ENCODE peak calls at places on chromosomes 6 and 20, in five cellular contexts. One of them, this sample, is unnamed. For H3K27me3 and H3K9me3, the result is how much of the 10 kb centered on the place peaks cover.

GRCh38 chr20:35004051-35004725 is 48.5 kb downstream of the MYH7B start:
- DNase-seq in hepatocyte: no peak
- DNase-seq in neural progenitor cell: no peak
- DNase-seq in cardiac muscle cell: no peak
- DNase-seq in RWPE2: peak
- DNase-seq in this sample: no peak

GRCh38 chr6:106858653-106859092 is 115.9 kb downstream of the CD24 start:
- DNase-seq in hepatocyte: peak
- DNase-seq in neural progenitor cell: no peak
- DNase-seq in cardiac muscle cell: no peak
- DNase-seq in RWPE2: peak
- DNase-seq in this sample: no peak

GRCh38 chr6:86535141-86535540 is 402.2 kb upstream of the HTR1E start:
- DNase-seq in hepatocyte: peak
- DNase-seq in neural progenitor cell: no peak
- DNase-seq in cardiac muscle cell: peak
- DNase-seq in RWPE2: no peak
- DNase-seq in this sample: no peak

GRCh38 chr20:23047738-23048214 is 1.7 kb downstream of the THBD start:
- DNase-seq in hepatocyte: no peak
- DNase-seq in neural progenitor cell: peak
- DNase-seq in cardiac muscle cell: no peak
- DNase-seq in RWPE2: no peak
- DNase-seq in this sample: no peak

GRCh38 chr6:21141616-21142303 is 451.8 kb upstream of the SOX4 start:
- DNase-seq in hepatocyte: no peak
- DNase-seq in neural progenitor cell: no peak
- DNase-seq in cardiac muscle cell: no peak
- DNase-seq in RWPE2: no peak
- DNase-seq in this sample: no peak

GRCh38 chr6:34145161-34146020 is 496 bp downstream of the GRM4 start:
- DNase-seq in hepatocyte: peak
- DNase-seq in neural progenitor cell: peak
- DNase-seq in cardiac muscle cell: peak
- DNase-seq in RWPE2: peak
- DNase-seq in this sample: no peak

GRCh38 chr20:57483287-57484050 is 41.5 kb downstream of the CTCFL start:
- DNase-seq in hepatocyte: no peak
- DNase-seq in neural progenitor cell: no peak
- DNase-seq in cardiac muscle cell: no peak
- DNase-seq in RWPE2: peak
- DNase-seq in this sample: no peak

GRCh38 chr20:9617062-9617461 is 102.7 kb downstream of the LAMP5 start:
- DNase-seq in hepatocyte: peak
- DNase-seq in neural progenitor cell: peak
- DNase-seq in cardiac muscle cell: peak
- DNase-seq in RWPE2: no peak
- DNase-seq in this sample: peak

GRCh38 chr20:33477386-33478234 is 12.3 kb upstream of the CBFA2T2 start:
- DNase-seq in hepatocyte: no peak
- DNase-seq in neural progenitor cell: no peak
- DNase-seq in cardiac muscle cell: peak
- DNase-seq in RWPE2: no peak
- DNase-seq in this sample: peak

GRCh38 chr6:167720456-167721285 is 106.0 kb upstream of the AFDN start:
- DNase-seq in hepatocyte: no peak
- DNase-seq in neural progenitor cell: no peak
- DNase-seq in cardiac muscle cell: no peak
- DNase-seq in RWPE2: no peak
- DNase-seq in this sample: no peak
- H3K27me3 ChIP-seq in hepatocyte: under half
- H3K27me3 ChIP-seq in neural progenitor cell: under half
- H3K27me3 ChIP-seq in cardiac muscle cell: under half
- H3K27me3 ChIP-seq in RWPE2: under half
- H3K27me3 ChIP-seq in this sample: under half

DNA sequence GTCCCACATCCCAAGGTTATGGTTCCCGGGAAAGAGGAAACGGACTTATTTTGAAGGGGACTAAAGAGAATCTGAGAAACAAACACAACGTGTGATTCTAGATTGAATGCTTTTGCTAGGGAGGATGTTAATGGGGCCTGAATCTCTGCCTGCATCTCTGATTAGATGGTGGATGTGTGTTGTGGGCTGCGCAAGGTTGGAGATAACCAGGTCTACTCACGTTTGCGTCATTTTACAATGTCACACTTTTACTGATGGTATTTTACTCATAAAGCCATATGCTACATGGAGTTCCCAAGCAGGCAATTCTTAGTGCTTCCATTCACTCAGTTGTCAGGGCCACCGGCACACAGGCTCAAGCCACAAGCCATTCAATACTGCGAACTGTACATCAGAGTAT is 23.2 kb upstream of the CCR6 start:
- DNase-seq in hepatocyte: no peak
- DNase-seq in neural progenitor cell: no peak
- DNase-seq in cardiac muscle cell: no peak
- DNase-seq in RWPE2: no peak
- DNase-seq in this sample: no peak
- H3K9me3 ChIP-seq in hepatocyte: under half
- H3K9me3 ChIP-seq in neural progenitor cell: under half
- H3K9me3 ChIP-seq in cardiac muscle cell: under half
- H3K9me3 ChIP-seq in RWPE2: under half
- H3K9me3 ChIP-seq in this sample: under half

GRCh38 chr6:151772436-151772835 is 35.0 kb upstream of the ESR1 start:
- DNase-seq in hepatocyte: no peak
- DNase-seq in neural progenitor cell: no peak
- DNase-seq in cardiac muscle cell: no peak
- DNase-seq in RWPE2: no peak
- DNase-seq in this sample: peak
- H3K4me3 ChIP-seq in hepatocyte: no peak
- H3K4me3 ChIP-seq in neural progenitor cell: no peak
- H3K4me3 ChIP-seq in cardiac muscle cell: no peak
- H3K4me3 ChIP-seq in RWPE2: no peak
- H3K4me3 ChIP-seq in this sample: no peak

GRCh38 chr6:166075925-166076324 is 91.7 kb downstream of the TBXT start:
- DNase-seq in hepatocyte: no peak
- DNase-seq in neural progenitor cell: no peak
- DNase-seq in cardiac muscle cell: no peak
- DNase-seq in RWPE2: no peak
- DNase-seq in this sample: no peak

GRCh38 chr6:166068768-166069167 is 98.9 kb downstream of the TBXT start:
- DNase-seq in hepatocyte: no peak
- DNase-seq in neural progenitor cell: no peak
- DNase-seq in cardiac muscle cell: no peak
- DNase-seq in RWPE2: no peak
- DNase-seq in this sample: no peak

GRCh38 chr6:166078294-166078693 is 89.4 kb downstream of the TBXT start:
- DNase-seq in hepatocyte: no peak
- DNase-seq in neural progenitor cell: no peak
- DNase-seq in cardiac muscle cell: no peak
- DNase-seq in RWPE2: no peak
- DNase-seq in this sample: peak

GRCh38 chr6:166076625-166077024 is 91.0 kb downstream of the TBXT start:
- DNase-seq in hepatocyte: no peak
- DNase-seq in neural progenitor cell: no peak
- DNase-seq in cardiac muscle cell: no peak
- DNase-seq in RWPE2: no peak
- DNase-seq in this sample: no peak

GRCh38 chr6:166073082-166073481 is 94.6 kb downstream of the TBXT start:
- DNase-seq in hepatocyte: no peak
- DNase-seq in neural progenitor cell: no peak
- DNase-seq in cardiac muscle cell: no peak
- DNase-seq in RWPE2: no peak
- DNase-seq in this sample: no peak
- H3K27me3 ChIP-seq in hepatocyte: under half
- H3K27me3 ChIP-seq in neural progenitor cell: under half
- H3K27me3 ChIP-seq in cardiac muscle cell: under half
- H3K27me3 ChIP-seq in RWPE2: under half
- H3K27me3 ChIP-seq in this sample: under half

GRCh38 chr20:59629141-59630045 is 25.1 kb downstream of the PHACTR3 start:
- DNase-seq in hepatocyte: no peak
- DNase-seq in neural progenitor cell: no peak
- DNase-seq in cardiac muscle cell: no peak
- DNase-seq in RWPE2: peak
- DNase-seq in this sample: no peak
- H3K9me3 ChIP-seq in hepatocyte: under half
- H3K9me3 ChIP-seq in neural progenitor cell: under half
- H3K9me3 ChIP-seq in cardiac muscle cell: under half
- H3K9me3 ChIP-seq in RWPE2: under half
- H3K9me3 ChIP-seq in this sample: under half

GRCh38 chr20:3798405-3798768 is 2.3 kb downstream of the CDC25B start:
- DNase-seq in hepatocyte: no peak
- DNase-seq in neural progenitor cell: no peak
- DNase-seq in cardiac muscle cell: no peak
- DNase-seq in RWPE2: no peak
- DNase-seq in this sample: no peak
- H3K4me3 ChIP-seq in hepatocyte: no peak
- H3K4me3 ChIP-seq in neural progenitor cell: no peak
- H3K4me3 ChIP-seq in cardiac muscle cell: no peak
- H3K4me3 ChIP-seq in RWPE2: no peak
- H3K4me3 ChIP-seq in this sample: no peak

DNA sequence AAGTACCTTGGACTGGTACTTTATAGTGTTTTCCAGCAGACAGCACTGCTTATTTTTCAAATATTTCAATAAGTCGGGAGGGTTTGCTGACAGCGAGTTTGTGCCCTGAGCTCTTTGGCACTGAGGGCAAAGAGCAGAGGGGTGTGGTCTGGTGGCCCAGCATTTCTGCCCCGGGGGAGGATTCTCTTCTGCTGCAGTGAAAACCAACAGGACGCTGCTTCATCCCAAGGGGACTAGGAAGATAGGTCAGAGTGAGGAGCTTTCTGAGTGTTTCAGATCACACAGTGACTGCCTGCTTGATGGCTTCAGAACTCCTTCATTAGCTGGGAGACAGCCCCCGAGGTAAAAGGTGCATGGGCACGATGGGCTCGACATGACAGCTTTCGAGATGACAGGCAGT is 8.6 kb downstream of the ULBP2 start:
- DNase-seq in hepatocyte: no peak
- DNase-seq in neural progenitor cell: no peak
- DNase-seq in cardiac muscle cell: no peak
- DNase-seq in RWPE2: no peak
- DNase-seq in this sample: no peak
- H3K27me3 ChIP-seq in hepatocyte: half or more
- H3K27me3 ChIP-seq in neural progenitor cell: half or more
- H3K27me3 ChIP-seq in cardiac muscle cell: half or more
- H3K27me3 ChIP-seq in RWPE2: under half
- H3K27me3 ChIP-seq in this sample: under half

DNA sequence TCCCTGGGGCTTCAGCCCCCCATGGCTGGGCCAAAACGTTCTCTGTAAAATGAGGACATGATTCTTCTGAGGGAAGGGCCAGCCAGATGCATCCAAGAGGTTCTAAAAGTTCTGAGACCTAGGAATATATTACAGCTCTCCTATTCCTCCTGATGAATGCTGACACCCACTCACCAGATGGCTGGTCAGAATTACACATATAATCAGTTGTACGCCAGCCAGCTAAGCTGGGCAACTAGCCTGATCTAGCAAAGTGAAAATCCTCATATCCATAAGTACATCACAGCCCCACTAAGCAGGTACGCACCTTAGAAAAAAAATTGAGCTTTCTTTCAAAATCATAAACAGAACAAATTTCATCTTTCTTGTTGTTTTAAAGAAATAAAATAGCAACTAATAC is 34.8 kb downstream of the C6orf118 start:
- DNase-seq in hepatocyte: no peak
- DNase-seq in neural progenitor cell: no peak
- DNase-seq in cardiac muscle cell: no peak
- DNase-seq in RWPE2: no peak
- DNase-seq in this sample: no peak
- H3K9me3 ChIP-seq in hepatocyte: under half
- H3K9me3 ChIP-seq in neural progenitor cell: under half
- H3K9me3 ChIP-seq in cardiac muscle cell: under half
- H3K9me3 ChIP-seq in RWPE2: under half
- H3K9me3 ChIP-seq in this sample: under half

DNA sequence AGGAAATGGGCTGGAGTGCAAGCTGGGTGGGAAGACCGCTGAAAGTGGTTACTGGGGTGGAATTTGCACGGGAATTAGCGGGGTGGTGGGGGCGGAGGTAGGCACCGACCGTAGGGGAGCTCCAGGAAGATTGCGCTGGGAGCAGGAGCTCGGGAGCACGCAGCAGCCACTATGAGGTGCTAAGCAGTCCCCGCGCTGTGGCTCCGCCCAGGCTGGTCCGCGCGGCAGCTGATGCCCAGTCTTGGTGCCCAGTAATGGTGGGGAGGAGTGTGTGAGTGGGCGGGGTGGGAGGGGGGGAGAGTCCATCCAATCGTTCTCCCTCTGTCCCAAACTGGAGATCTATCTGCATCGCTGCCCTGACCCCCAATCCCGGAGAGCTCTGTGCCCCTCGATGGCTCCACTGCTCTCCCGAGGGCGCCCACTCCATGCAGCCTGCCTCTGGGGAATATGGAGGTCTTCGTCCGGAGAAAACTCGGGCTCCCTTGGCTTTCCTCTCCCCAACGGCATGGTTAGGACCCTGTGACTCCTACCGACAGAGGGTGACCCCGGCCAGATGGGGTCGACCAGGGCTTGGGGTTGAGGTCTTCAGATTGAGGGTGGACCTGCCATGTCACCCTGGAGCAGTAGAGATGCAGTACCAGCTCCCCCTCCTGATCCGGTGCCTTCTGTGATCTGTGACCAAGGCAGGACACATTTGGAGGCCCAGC is 5.3 kb downstream of the TP53TG5 start:
- DNase-seq in hepatocyte: no peak
- DNase-seq in neural progenitor cell: peak
- DNase-seq in cardiac muscle cell: no peak
- DNase-seq in RWPE2: no peak
- DNase-seq in this sample: no peak
- H3K4me3 ChIP-seq in hepatocyte: no peak
- H3K4me3 ChIP-seq in neural progenitor cell: no peak
- H3K4me3 ChIP-seq in cardiac muscle cell: no peak
- H3K4me3 ChIP-seq in RWPE2: no peak
- H3K4me3 ChIP-seq in this sample: no peak